ENCODE peak calls at places on chromosomes 13 and 19, in four cellular contexts. W, L, N and T are unnamed samples.

GRCh38 chr19:2286402-2287140 is 4.6 kb upstream of the PEAK3 start:
- DNase-seq in W (no peak), L (no peak), N (no peak), T (no peak)

GRCh38 chr19:7981199-7981598 is 24.2 kb downstream of the ELAVL1 start:
- DNase-seq in W (no peak), L (no peak), N (no peak), T (no peak)

GRCh38 chr19:17296278-17296677 is 6.9 kb downstream of the ABHD8 start:
- DNase-seq in W (no peak), L (no peak), N (no peak), T (no peak)

GRCh38 chr19:58406818-58407657 is 1.4 kb upstream of the ZNF584 start:
- DNase-seq in W (no peak), L (no peak), N (no peak), T (no peak)

GRCh38 chr19:12797141-12797587 is 4.4 kb downstream of the PRDX2 start:
- DNase-seq in W (no peak), L (no peak), N (no peak), T (no peak)

GRCh38 chr13:20456737-20457136 is 68.9 kb downstream of the CRYL1 start:
- DNase-seq in W (no peak), L (no peak), N (no peak), T (no peak)

GRCh38 chr19:43574424-43575155 is 737 bp downstream of the XRCC1 start:
- DNase-seq in W (no peak), L (no peak), N (no peak), T (no peak)

GRCh38 chr19:38951187-38951586 is 20.4 kb downstream of the MRPS12 start:
- DNase-seq in W (no peak), L (no peak), N (no peak), T (no peak)

GRCh38 chr19:43754312-43754561 is 525 bp downstream of the SMG9 start:
- DNase-seq in W (no peak), L (no peak), N (no peak), T (no peak)

GRCh38 chr13:49669735-49670309 is 21.5 kb downstream of the EBPL start:
- DNase-seq in W (peak; percentile 24), L (no peak), N (no peak), T (peak; percentile 48)

GRCh38 chr19:17041994-17042393 is 15.4 kb upstream of the CPAMD8 start:
- DNase-seq in W (no peak), L (no peak), N (no peak), T (no peak)

GRCh38 chr19:55255618-55256423 is 3.0 kb downstream of the PPP6R1 start:
- DNase-seq in W (peak; percentile 75), L (no peak), N (no peak), T (no peak)

GRCh38 chr13:95485518-95486144 is 66.9 kb upstream of the CLDN10 start:
- DNase-seq in W (no peak), L (no peak), N (no peak), T (no peak)

GRCh38 chr19:54154603-54155345 is 4.7 kb downstream of the LENG1 start:
- DNase-seq in W (peak; percentile 58), L (no peak), N (no peak), T (no peak)

GRCh38 chr19:16001481-16002312 is 52.9 kb downstream of the OR10H4 start:
- DNase-seq in W (peak; percentile 63), L (peak; percentile 12), N (no peak), T (no peak)

GRCh38 chr19:3375221-3376088 is 9.1 kb downstream of the NFIC start:
- DNase-seq in W (no peak), L (no peak), N (no peak), T (no peak)